ENCODE peak calls at places on chromosome 16, in nine cellular contexts. One of them, this sample, is unnamed.

GRCh38 chr16:74769791-74770190 is 4.8 kb downstream of the FA2H start:
- DNase-seq in NCI-H460: no peak
- DNase-seq in EH: no peak
- DNase-seq in skeletal muscle cell: no peak
- DNase-seq in stimulated activated CD4-positive, alpha-beta T cell treated with anti-CD3 and anti-CD28 coated beads, Interleukin-1b, Interleukin-23, amount 100 ng/mL, for 24 hours: no peak
- DNase-seq in neuronal stem cell: no peak
- DNase-seq in A549: no peak
- DNase-seq in T follicular helper cell: no peak
- DNase-seq in hepatocyte: no peak
- DNase-seq in this sample: no peak

GRCh38 chr16:83305092-83305491 is 502.7 kb upstream of the HSBP1 start:
- DNase-seq in T follicular helper cell: no peak
- DNase-seq in stimulated activated CD4-positive, alpha-beta T cell treated with anti-CD3 and anti-CD28 coated beads, Interleukin-1b, Interleukin-23, amount 100 ng/mL, for 24 hours: no peak
- DNase-seq in skeletal muscle cell: peak; percentile 53
- DNase-seq in hepatocyte: no peak
- DNase-seq in EH: peak; percentile 93
- DNase-seq in A549: no peak
- DNase-seq in neuronal stem cell: no peak
- DNase-seq in NCI-H460: no peak
- DNase-seq in this sample: peak; percentile 95

GRCh38 chr16:1152651-1153259 is at the start of gene CACNA1H:
- DNase-seq in EH: no peak
- DNase-seq in hepatocyte: peak; percentile 77
- DNase-seq in stimulated activated CD4-positive, alpha-beta T cell treated with anti-CD3 and anti-CD28 coated beads, Interleukin-1b, Interleukin-23, amount 100 ng/mL, for 24 hours: peak; percentile 40
- DNase-seq in A549: no peak
- DNase-seq in neuronal stem cell: peak; percentile 68
- DNase-seq in T follicular helper cell: peak; percentile 46
- DNase-seq in skeletal muscle cell: no peak
- DNase-seq in NCI-H460: peak; percentile 23
- DNase-seq in this sample: no peak

GRCh38 chr16:88376053-88376834 is 6.5 kb upstream of the ZNF469 start:
- DNase-seq in neuronal stem cell: no peak
- DNase-seq in NCI-H460: no peak
- DNase-seq in EH: no peak
- DNase-seq in T follicular helper cell: no peak
- DNase-seq in skeletal muscle cell: no peak
- DNase-seq in A549: no peak
- DNase-seq in stimulated activated CD4-positive, alpha-beta T cell treated with anti-CD3 and anti-CD28 coated beads, Interleukin-1b, Interleukin-23, amount 100 ng/mL, for 24 hours: no peak
- DNase-seq in hepatocyte: no peak
- DNase-seq in this sample: no peak

GRCh38 chr16:4344659-4345438 is 6.3 kb downstream of the PAM16 start:
- DNase-seq in hepatocyte: no peak
- DNase-seq in A549: peak; percentile 44
- DNase-seq in EH: peak; percentile 31
- DNase-seq in T follicular helper cell: no peak
- DNase-seq in NCI-H460: peak; percentile 46
- DNase-seq in stimulated activated CD4-positive, alpha-beta T cell treated with anti-CD3 and anti-CD28 coated beads, Interleukin-1b, Interleukin-23, amount 100 ng/mL, for 24 hours: no peak
- DNase-seq in skeletal muscle cell: no peak
- DNase-seq in neuronal stem cell: no peak
- DNase-seq in this sample: no peak

GRCh38 chr16:17215306-17215705 is 255.5 kb downstream of the XYLT1 start:
- DNase-seq in skeletal muscle cell: no peak
- DNase-seq in stimulated activated CD4-positive, alpha-beta T cell treated with anti-CD3 and anti-CD28 coated beads, Interleukin-1b, Interleukin-23, amount 100 ng/mL, for 24 hours: no peak
- DNase-seq in EH: no peak
- DNase-seq in A549: no peak
- DNase-seq in T follicular helper cell: no peak
- DNase-seq in NCI-H460: no peak
- DNase-seq in hepatocyte: no peak
- DNase-seq in neuronal stem cell: no peak
- DNase-seq in this sample: no peak

GRCh38 chr16:56675685-56676210 is 6.1 kb downstream of the MT1H start:
- DNase-seq in hepatocyte: no peak
- DNase-seq in stimulated activated CD4-positive, alpha-beta T cell treated with anti-CD3 and anti-CD28 coated beads, Interleukin-1b, Interleukin-23, amount 100 ng/mL, for 24 hours: no peak
- DNase-seq in EH: no peak
- DNase-seq in neuronal stem cell: no peak
- DNase-seq in T follicular helper cell: peak; percentile 17
- DNase-seq in skeletal muscle cell: no peak
- DNase-seq in NCI-H460: no peak
- DNase-seq in A549: no peak
- DNase-seq in this sample: no peak

GRCh38 chr16:81488687-81489411 is 44.2 kb downstream of the CMIP start:
- DNase-seq in EH: no peak
- DNase-seq in hepatocyte: no peak
- DNase-seq in neuronal stem cell: no peak
- DNase-seq in T follicular helper cell: no peak
- DNase-seq in skeletal muscle cell: no peak
- DNase-seq in stimulated activated CD4-positive, alpha-beta T cell treated with anti-CD3 and anti-CD28 coated beads, Interleukin-1b, Interleukin-23, amount 100 ng/mL, for 24 hours: no peak
- DNase-seq in A549: no peak
- DNase-seq in NCI-H460: no peak
- DNase-seq in this sample: no peak

GRCh38 chr16:81478876-81479496 is 34.4 kb downstream of the CMIP start:
- DNase-seq in stimulated activated CD4-positive, alpha-beta T cell treated with anti-CD3 and anti-CD28 coated beads, Interleukin-1b, Interleukin-23, amount 100 ng/mL, for 24 hours: no peak
- DNase-seq in hepatocyte: no peak
- DNase-seq in EH: no peak
- DNase-seq in skeletal muscle cell: no peak
- DNase-seq in NCI-H460: no peak
- DNase-seq in A549: no peak
- DNase-seq in neuronal stem cell: no peak
- DNase-seq in T follicular helper cell: no peak
- DNase-seq in this sample: no peak